ENCODE peak calls at places on chromosomes 6 and 20, in five cellular contexts. One of them, this sample, is unnamed.

GRCh38 chr20:38406476-38406875 is 28.7 kb downstream of the SNHG17 start:
- DNase-seq in lung: no peak
- DNase-seq in choroid plexus epithelial cell: no peak
- DNase-seq in uterus: no peak
- DNase-seq in dorsolateral prefrontal cortex: no peak
- DNase-seq in this sample: no peak

GRCh38 chr20:50467618-50468373 is 42.4 kb upstream of the PTPN1 start:
- DNase-seq in choroid plexus epithelial cell: peak; percentile 75
- DNase-seq in uterus: peak; percentile 32
- DNase-seq in dorsolateral prefrontal cortex: peak; percentile 52
- DNase-seq in lung: peak; percentile 65
- DNase-seq in this sample: no peak

GRCh38 chr6:158353851-158354508 is 41.7 kb downstream of the TULP4 start:
- DNase-seq in choroid plexus epithelial cell: peak; percentile 34
- DNase-seq in dorsolateral prefrontal cortex: no peak
- DNase-seq in uterus: no peak
- DNase-seq in lung: no peak
- DNase-seq in this sample: no peak

GRCh38 chr20:49385471-49385870 is 97.0 kb downstream of the KCNB1 start:
- DNase-seq in uterus: no peak
- DNase-seq in choroid plexus epithelial cell: peak; percentile 65
- DNase-seq in dorsolateral prefrontal cortex: no peak
- DNase-seq in lung: no peak
- DNase-seq in this sample: no peak

GRCh38 chr6:153058291-153058690 is 55.8 kb upstream of the MTRF1L start:
- DNase-seq in dorsolateral prefrontal cortex: no peak
- DNase-seq in lung: no peak
- DNase-seq in choroid plexus epithelial cell: peak; percentile 13
- DNase-seq in uterus: no peak
- DNase-seq in this sample: no peak

GRCh38 chr6:11324453-11325023 is 92.1 kb upstream of the NEDD9 start:
- DNase-seq in lung: no peak
- DNase-seq in choroid plexus epithelial cell: peak; percentile 64
- DNase-seq in uterus: no peak
- DNase-seq in dorsolateral prefrontal cortex: no peak
- DNase-seq in this sample: no peak

GRCh38 chr6:136087986-136088385 is 162.1 kb downstream of the MTFR2 start:
- DNase-seq in dorsolateral prefrontal cortex: no peak
- DNase-seq in choroid plexus epithelial cell: peak; percentile 60
- DNase-seq in lung: no peak
- DNase-seq in uterus: no peak
- DNase-seq in this sample: no peak

GRCh38 chr6:26199057-26199772 is 112.0 kb downstream of the HFE start:
- DNase-seq in lung: no peak
- DNase-seq in dorsolateral prefrontal cortex: peak; percentile 65
- DNase-seq in uterus: peak; percentile 62
- DNase-seq in choroid plexus epithelial cell: peak; percentile 98
- DNase-seq in this sample: no peak

GRCh38 chr20:50242863-50243609 is 52.4 kb downstream of the CEBPB start:
- DNase-seq in choroid plexus epithelial cell: no peak
- DNase-seq in uterus: no peak
- DNase-seq in lung: no peak
- DNase-seq in dorsolateral prefrontal cortex: peak; percentile 71
- DNase-seq in this sample: no peak

GRCh38 chr6:140744648-140745320 is 1370.3 kb upstream of the CITED2 start:
- DNase-seq in lung: no peak
- DNase-seq in dorsolateral prefrontal cortex: no peak
- DNase-seq in choroid plexus epithelial cell: peak; percentile 72
- DNase-seq in uterus: no peak
- DNase-seq in this sample: no peak

GRCh38 chr6:35694462-35694861 is 5.7 kb upstream of the FKBP5 start:
- DNase-seq in lung: no peak
- DNase-seq in dorsolateral prefrontal cortex: no peak
- DNase-seq in uterus: no peak
- DNase-seq in choroid plexus epithelial cell: peak; percentile 61
- DNase-seq in this sample: no peak

GRCh38 chr20:58081842-58082241 is 146.6 kb downstream of the ANKRD60 start:
- DNase-seq in uterus: no peak
- DNase-seq in dorsolateral prefrontal cortex: no peak
- DNase-seq in lung: no peak
- DNase-seq in choroid plexus epithelial cell: peak; percentile 24
- DNase-seq in this sample: no peak

GRCh38 chr20:47784599-47785320 is 521 bp downstream of the SULF2 start:
- DNase-seq in dorsolateral prefrontal cortex: no peak
- DNase-seq in choroid plexus epithelial cell: peak; percentile 36
- DNase-seq in lung: no peak
- DNase-seq in uterus: peak; percentile 45
- DNase-seq in this sample: no peak

GRCh38 chr6:95518630-95519227 is 58.6 kb upstream of the MANEA start:
- DNase-seq in uterus: no peak
- DNase-seq in choroid plexus epithelial cell: no peak
- DNase-seq in dorsolateral prefrontal cortex: no peak
- DNase-seq in lung: no peak
- DNase-seq in this sample: no peak

GRCh38 chr6:28985396-28986164 is 19.5 kb downstream of the ZNF311 start:
- DNase-seq in uterus: peak; percentile 80
- DNase-seq in lung: peak; percentile 86
- DNase-seq in choroid plexus epithelial cell: peak; percentile 99
- DNase-seq in dorsolateral prefrontal cortex: peak; percentile 87
- DNase-seq in this sample: peak; percentile 86

GRCh38 chr6:127516676-127517273 is 2.4 kb downstream of the MTCL3 start:
- DNase-seq in uterus: no peak
- DNase-seq in choroid plexus epithelial cell: peak; percentile 75
- DNase-seq in lung: no peak
- DNase-seq in dorsolateral prefrontal cortex: peak; percentile 65
- DNase-seq in this sample: no peak

GRCh38 chr6:141790921-141791320 is 341.8 kb upstream of the GJE1 start:
- DNase-seq in lung: no peak
- DNase-seq in dorsolateral prefrontal cortex: no peak
- DNase-seq in uterus: no peak
- DNase-seq in choroid plexus epithelial cell: no peak
- DNase-seq in this sample: no peak

GRCh38 chr6:29627762-29628418 is 5.1 kb downstream of the GABBR1 start:
- DNase-seq in uterus: peak; percentile 85
- DNase-seq in choroid plexus epithelial cell: peak; percentile 92
- DNase-seq in dorsolateral prefrontal cortex: peak; percentile 61
- DNase-seq in lung: peak; percentile 53
- DNase-seq in this sample: peak; percentile 75

GRCh38 chr20:60242836-60243520 is 284.8 kb downstream of the CDH26 start:
- DNase-seq in choroid plexus epithelial cell: no peak
- DNase-seq in uterus: no peak
- DNase-seq in lung: no peak
- DNase-seq in dorsolateral prefrontal cortex: no peak
- DNase-seq in this sample: no peak

GRCh38 chr6:43910638-43911353 is 140.8 kb downstream of the VEGFA start:
- DNase-seq in dorsolateral prefrontal cortex: no peak
- DNase-seq in lung: no peak
- DNase-seq in uterus: peak; percentile 40
- DNase-seq in choroid plexus epithelial cell: peak; percentile 88
- DNase-seq in this sample: no peak

GRCh38 chr6:149154137-149154900 is 163.2 kb upstream of the TAB2 start:
- DNase-seq in dorsolateral prefrontal cortex: no peak
- DNase-seq in choroid plexus epithelial cell: peak; percentile 51
- DNase-seq in uterus: no peak
- DNase-seq in lung: no peak
- DNase-seq in this sample: no peak

GRCh38 chr6:166540631-166541331 is 45.7 kb downstream of the RAMACL start:
- DNase-seq in lung: no peak
- DNase-seq in choroid plexus epithelial cell: no peak
- DNase-seq in dorsolateral prefrontal cortex: peak; percentile 65
- DNase-seq in uterus: no peak
- DNase-seq in this sample: no peak

GRCh38 chr6:170020041-170020583 is 268.7 kb downstream of the ERMARD start:
- DNase-seq in uterus: peak; percentile 6
- DNase-seq in lung: no peak
- DNase-seq in dorsolateral prefrontal cortex: no peak
- DNase-seq in choroid plexus epithelial cell: no peak
- DNase-seq in this sample: peak; percentile 50

GRCh38 chr20:38881806-38882440 is 44.3 kb upstream of the FAM83D start:
- DNase-seq in choroid plexus epithelial cell: no peak
- DNase-seq in lung: no peak
- DNase-seq in dorsolateral prefrontal cortex: no peak
- DNase-seq in uterus: no peak
- DNase-seq in this sample: no peak

GRCh38 chr20:17456226-17456625 is 75.0 kb downstream of the BFSP1 start:
- DNase-seq in choroid plexus epithelial cell: no peak
- DNase-seq in dorsolateral prefrontal cortex: peak; percentile 68
- DNase-seq in uterus: no peak
- DNase-seq in lung: no peak
- DNase-seq in this sample: no peak

GRCh38 chr6:122063090-122063489 is 336.4 kb upstream of the HSF2 start:
- DNase-seq in uterus: no peak
- DNase-seq in lung: no peak
- DNase-seq in dorsolateral prefrontal cortex: no peak
- DNase-seq in choroid plexus epithelial cell: no peak
- DNase-seq in this sample: no peak

GRCh38 chr6:36241728-36242127 is 28.1 kb upstream of the PNPLA1 start:
- DNase-seq in uterus: no peak
- DNase-seq in choroid plexus epithelial cell: peak; percentile 23
- DNase-seq in lung: no peak
- DNase-seq in dorsolateral prefrontal cortex: peak; percentile 85
- DNase-seq in this sample: no peak

GRCh38 chr20:40551125-40551530 is 137.9 kb downstream of the MAFB start:
- DNase-seq in lung: peak; percentile 45
- DNase-seq in choroid plexus epithelial cell: no peak
- DNase-seq in dorsolateral prefrontal cortex: no peak
- DNase-seq in uterus: no peak
- DNase-seq in this sample: no peak
- TF ChIP-seq CTCF in lung: no peak
- TF ChIP-seq CTCF in choroid plexus epithelial cell: no peak
- TF ChIP-seq CTCF in dorsolateral prefrontal cortex: no peak
- TF ChIP-seq CTCF in uterus: no peak
- TF ChIP-seq CTCF in this sample: no peak

GRCh38 chr6:116268589-116269293 is 11.0 kb downstream of the TSPYL1 start:
- DNase-seq in lung: no peak
- DNase-seq in dorsolateral prefrontal cortex: no peak
- DNase-seq in choroid plexus epithelial cell: peak; percentile 91
- DNase-seq in uterus: no peak
- DNase-seq in this sample: no peak
- TF ChIP-seq CTCF in lung: peak; percentile 63
- TF ChIP-seq CTCF in dorsolateral prefrontal cortex: peak; percentile 78
- TF ChIP-seq CTCF in choroid plexus epithelial cell: peak; percentile 79
- TF ChIP-seq CTCF in uterus: peak; percentile 52
- TF ChIP-seq CTCF in this sample: peak; percentile 94

DNA sequence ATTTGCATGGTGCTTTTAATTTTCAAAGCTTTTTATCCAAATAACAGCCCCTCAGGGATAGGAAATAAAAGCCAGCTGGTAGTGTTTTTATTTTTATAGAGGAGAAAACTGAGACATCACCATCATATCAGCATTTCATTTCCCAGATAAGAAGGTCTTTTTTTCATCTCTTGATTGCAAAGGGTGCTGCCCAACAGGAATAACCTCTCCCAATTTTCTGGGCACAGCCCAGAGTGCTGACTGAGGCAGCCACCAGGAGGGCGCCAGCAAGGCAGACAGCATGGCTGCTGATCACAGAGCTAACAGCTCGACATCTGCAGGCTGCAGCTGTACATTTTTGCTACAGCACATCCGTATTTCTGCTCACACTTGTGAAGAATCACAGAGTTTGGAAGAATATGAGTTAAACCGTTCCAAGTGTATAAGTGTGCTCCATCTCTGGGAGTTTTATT is 85.7 kb upstream of the C20orf144 start:
- DNase-seq in lung: no peak
- DNase-seq in choroid plexus epithelial cell: peak; percentile 17
- DNase-seq in uterus: no peak
- DNase-seq in dorsolateral prefrontal cortex: peak; percentile 72
- DNase-seq in this sample: no peak
- TF ChIP-seq CTCF in lung: no peak
- TF ChIP-seq CTCF in choroid plexus epithelial cell: peak; percentile 38
- TF ChIP-seq CTCF in uterus: no peak
- TF ChIP-seq CTCF in dorsolateral prefrontal cortex: peak; percentile 52
- TF ChIP-seq CTCF in this sample: no peak

GRCh38 chr6:32086661-32087573 is 22.2 kb downstream of the TNXB start:
- DNase-seq in dorsolateral prefrontal cortex: no peak
- DNase-seq in lung: no peak
- DNase-seq in uterus: no peak
- DNase-seq in choroid plexus epithelial cell: peak; percentile 61
- DNase-seq in this sample: no peak
- TF ChIP-seq CTCF in dorsolateral prefrontal cortex: no peak
- TF ChIP-seq CTCF in lung: no peak
- TF ChIP-seq CTCF in uterus: no peak
- TF ChIP-seq CTCF in choroid plexus epithelial cell: no peak
- TF ChIP-seq CTCF in this sample: no peak

DNA sequence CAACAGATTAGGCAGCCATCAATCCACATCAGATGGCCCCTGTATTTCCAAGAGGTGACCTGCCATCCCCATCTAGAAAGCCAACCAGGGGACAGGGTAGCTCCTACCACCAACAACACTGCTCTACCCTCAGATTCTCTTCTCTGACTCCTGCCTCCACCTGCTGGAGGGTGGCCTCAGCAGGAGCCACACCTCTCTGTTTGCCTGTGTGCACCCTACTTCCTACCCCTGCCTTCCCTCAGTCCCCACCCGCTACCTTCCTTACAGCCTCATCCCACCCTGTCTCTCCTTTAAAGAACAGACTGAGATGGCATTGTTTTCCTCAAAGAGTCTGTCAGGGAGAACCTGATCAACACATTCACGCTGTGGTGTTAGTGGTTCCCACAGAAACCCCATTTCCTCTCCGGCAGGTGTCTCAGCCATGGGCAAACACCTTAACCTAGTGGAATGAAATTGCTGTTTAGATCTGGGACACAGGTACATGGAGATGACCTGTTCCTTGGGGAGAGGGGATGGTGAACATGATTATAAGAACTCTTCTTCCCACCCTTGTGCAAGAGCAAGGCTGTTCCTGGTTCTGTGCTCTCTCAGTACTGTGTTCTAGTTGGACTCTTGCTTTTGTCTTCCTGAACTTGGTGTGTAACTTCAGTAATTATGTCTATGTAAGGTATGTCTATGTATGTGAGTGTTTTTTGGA is 1.8 kb downstream of the ENTPD6 start:
- DNase-seq in choroid plexus epithelial cell: no peak
- DNase-seq in dorsolateral prefrontal cortex: no peak
- DNase-seq in lung: no peak
- DNase-seq in uterus: no peak
- DNase-seq in this sample: no peak
- TF ChIP-seq CTCF in choroid plexus epithelial cell: peak; percentile 9
- TF ChIP-seq CTCF in dorsolateral prefrontal cortex: no peak
- TF ChIP-seq CTCF in lung: no peak
- TF ChIP-seq CTCF in uterus: no peak
- TF ChIP-seq CTCF in this sample: no peak

This sample was measured in type B pancreatic cell.